ENCODE peak calls at places on chromosomes 5 and 9, in nine cellular contexts. One of them, this sample, is unnamed.

GRCh38 chr9:104227108-104227507 is 133.0 kb downstream of the SMC2 start:
- DNase-seq in heart left ventricle: no peak
- DNase-seq in tibial artery: no peak
- DNase-seq in heart right ventricle: no peak
- DNase-seq in CD8-positive, alpha-beta T cell: no peak
- DNase-seq in HepG2: no peak
- DNase-seq in lower lobe of right lung: no peak
- DNase-seq in cardiac muscle cell: peak; percentile 51
- DNase-seq in Caco-2: no peak
- DNase-seq in this sample: no peak

GRCh38 chr9:35108461-35108860 is 5.5 kb upstream of the STOML2 start:
- DNase-seq in heart left ventricle: no peak
- DNase-seq in Caco-2: no peak
- DNase-seq in heart right ventricle: no peak
- DNase-seq in cardiac muscle cell: no peak
- DNase-seq in CD8-positive, alpha-beta T cell: no peak
- DNase-seq in tibial artery: peak; percentile 46
- DNase-seq in HepG2: no peak
- DNase-seq in lower lobe of right lung: no peak
- DNase-seq in this sample: no peak

GRCh38 chr9:72971411-72971810 is 18.6 kb upstream of the ALDH1A1 start:
- DNase-seq in tibial artery: no peak
- DNase-seq in cardiac muscle cell: no peak
- DNase-seq in HepG2: no peak
- DNase-seq in heart right ventricle: no peak
- DNase-seq in heart left ventricle: no peak
- DNase-seq in CD8-positive, alpha-beta T cell: no peak
- DNase-seq in Caco-2: no peak
- DNase-seq in lower lobe of right lung: no peak
- DNase-seq in this sample: no peak

GRCh38 chr9:120640380-120640779 is 60.4 kb upstream of the CDK5RAP2 start:
- DNase-seq in Caco-2: no peak
- DNase-seq in lower lobe of right lung: no peak
- DNase-seq in heart right ventricle: no peak
- DNase-seq in cardiac muscle cell: no peak
- DNase-seq in tibial artery: no peak
- DNase-seq in CD8-positive, alpha-beta T cell: no peak
- DNase-seq in heart left ventricle: no peak
- DNase-seq in HepG2: peak; percentile 47
- DNase-seq in this sample: no peak

GRCh38 chr9:125429476-125430160 is 168.0 kb downstream of the GAPVD1 start:
- DNase-seq in tibial artery: no peak
- DNase-seq in heart left ventricle: peak; percentile 20
- DNase-seq in Caco-2: no peak
- DNase-seq in lower lobe of right lung: peak; percentile 33
- DNase-seq in HepG2: no peak
- DNase-seq in cardiac muscle cell: no peak
- DNase-seq in CD8-positive, alpha-beta T cell: no peak
- DNase-seq in heart right ventricle: no peak
- DNase-seq in this sample: no peak

GRCh38 chr5:6193315-6193714 is 185.0 kb downstream of the MED10 start:
- DNase-seq in CD8-positive, alpha-beta T cell: no peak
- DNase-seq in heart right ventricle: no peak
- DNase-seq in lower lobe of right lung: no peak
- DNase-seq in tibial artery: no peak
- DNase-seq in Caco-2: no peak
- DNase-seq in cardiac muscle cell: no peak
- DNase-seq in heart left ventricle: no peak
- DNase-seq in HepG2: no peak
- DNase-seq in this sample: no peak

GRCh38 chr9:126505697-126506346 is 107.9 kb upstream of the LMX1B start:
- DNase-seq in CD8-positive, alpha-beta T cell: no peak
- DNase-seq in lower lobe of right lung: no peak
- DNase-seq in heart left ventricle: no peak
- DNase-seq in cardiac muscle cell: no peak
- DNase-seq in heart right ventricle: no peak
- DNase-seq in Caco-2: no peak
- DNase-seq in HepG2: no peak
- DNase-seq in tibial artery: peak; percentile 42
- DNase-seq in this sample: no peak

GRCh38 chr5:176818391-176819098 is 8.2 kb downstream of the UNC5A start:
- DNase-seq in Caco-2: no peak
- DNase-seq in cardiac muscle cell: no peak
- DNase-seq in CD8-positive, alpha-beta T cell: peak; percentile 22
- DNase-seq in heart right ventricle: no peak
- DNase-seq in lower lobe of right lung: no peak
- DNase-seq in HepG2: peak; percentile 42
- DNase-seq in tibial artery: no peak
- DNase-seq in heart left ventricle: peak; percentile 4
- DNase-seq in this sample: no peak

GRCh38 chr5:135240283-135240633 is 158.8 kb downstream of the MACROH2A1 start:
- DNase-seq in cardiac muscle cell: no peak
- DNase-seq in heart left ventricle: no peak
- DNase-seq in lower lobe of right lung: no peak
- DNase-seq in Caco-2: no peak
- DNase-seq in HepG2: no peak
- DNase-seq in tibial artery: peak; percentile 38
- DNase-seq in heart right ventricle: no peak
- DNase-seq in CD8-positive, alpha-beta T cell: peak; percentile 2
- DNase-seq in this sample: no peak

GRCh38 chr5:88786217-88786560 is 96.8 kb downstream of the MEF2C start:
- DNase-seq in cardiac muscle cell: peak; percentile 75
- DNase-seq in Caco-2: no peak
- DNase-seq in tibial artery: no peak
- DNase-seq in heart left ventricle: no peak
- DNase-seq in heart right ventricle: no peak
- DNase-seq in HepG2: no peak
- DNase-seq in CD8-positive, alpha-beta T cell: no peak
- DNase-seq in lower lobe of right lung: no peak
- DNase-seq in this sample: no peak

GRCh38 chr9:133938670-133939258 is 53.4 kb downstream of the VAV2 start:
- DNase-seq in lower lobe of right lung: peak; percentile 20
- DNase-seq in heart right ventricle: no peak
- DNase-seq in heart left ventricle: no peak
- DNase-seq in cardiac muscle cell: no peak
- DNase-seq in tibial artery: no peak
- DNase-seq in Caco-2: no peak
- DNase-seq in HepG2: no peak
- DNase-seq in CD8-positive, alpha-beta T cell: no peak
- DNase-seq in this sample: no peak

GRCh38 chr5:28896949-28897348 is 1858.6 kb upstream of the CDH9 start:
- DNase-seq in HepG2: peak; percentile 1
- DNase-seq in heart left ventricle: no peak
- DNase-seq in lower lobe of right lung: no peak
- DNase-seq in heart right ventricle: no peak
- DNase-seq in tibial artery: no peak
- DNase-seq in Caco-2: no peak
- DNase-seq in cardiac muscle cell: peak; percentile 1
- DNase-seq in CD8-positive, alpha-beta T cell: no peak
- DNase-seq in this sample: no peak

GRCh38 chr5:148734518-148734917 is 80.2 kb upstream of the HTR4 start:
- DNase-seq in CD8-positive, alpha-beta T cell: no peak
- DNase-seq in heart right ventricle: no peak
- DNase-seq in cardiac muscle cell: no peak
- DNase-seq in HepG2: no peak
- DNase-seq in lower lobe of right lung: no peak
- DNase-seq in Caco-2: no peak
- DNase-seq in tibial artery: no peak
- DNase-seq in heart left ventricle: no peak
- DNase-seq in this sample: no peak

GRCh38 chr9:27329292-27329691 is 32.3 kb upstream of the EQTN start:
- DNase-seq in tibial artery: no peak
- DNase-seq in lower lobe of right lung: no peak
- DNase-seq in HepG2: no peak
- DNase-seq in Caco-2: no peak
- DNase-seq in CD8-positive, alpha-beta T cell: no peak
- DNase-seq in heart left ventricle: no peak
- DNase-seq in heart right ventricle: no peak
- DNase-seq in cardiac muscle cell: no peak
- DNase-seq in this sample: no peak

DNA sequence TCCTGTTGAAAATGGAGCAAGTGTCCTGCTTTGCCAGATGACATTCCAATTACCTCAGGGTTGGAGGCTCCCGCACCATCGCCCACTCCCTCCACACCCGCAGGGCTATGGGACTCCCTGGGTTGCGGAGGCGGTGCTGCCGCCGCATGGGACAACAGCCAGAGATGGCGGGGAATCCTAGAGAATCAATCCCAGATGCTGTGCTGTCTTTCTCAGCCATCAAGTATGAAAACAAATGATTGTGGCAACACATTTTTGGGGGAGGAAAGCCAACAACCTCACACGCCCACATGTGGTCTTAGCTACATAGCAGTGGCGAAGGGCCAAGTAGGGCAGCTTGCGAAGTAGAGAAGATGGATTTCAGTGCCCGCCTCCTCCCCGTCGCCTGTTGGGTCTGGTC is 46.7 kb downstream of the IL31RA start:
- DNase-seq in tibial artery: peak; percentile 70
- DNase-seq in cardiac muscle cell: peak; percentile 96
- DNase-seq in heart left ventricle: peak; percentile 48
- DNase-seq in Caco-2: no peak
- DNase-seq in CD8-positive, alpha-beta T cell: no peak
- DNase-seq in HepG2: peak; percentile 13
- DNase-seq in heart right ventricle: no peak
- DNase-seq in lower lobe of right lung: no peak
- DNase-seq in this sample: peak; percentile 84
- H3K4me3 ChIP-seq in tibial artery: peak overlapping the region; percentile 7
- H3K4me3 ChIP-seq in cardiac muscle cell: no peak overlapping the region
- H3K4me3 ChIP-seq in heart left ventricle: no peak overlapping the region
- H3K4me3 ChIP-seq in Caco-2: no peak overlapping the region
- H3K4me3 ChIP-seq in CD8-positive, alpha-beta T cell: no peak overlapping the region
- H3K4me3 ChIP-seq in HepG2: peak overlapping the region; percentile 62
- H3K4me3 ChIP-seq in heart right ventricle: no peak overlapping the region
- H3K4me3 ChIP-seq in lower lobe of right lung: no peak overlapping the region
- H3K4me3 ChIP-seq in this sample: no peak overlapping the region

GRCh38 chr9:130854086-130854485 is 19.0 kb downstream of the ABL1 start:
- DNase-seq in cardiac muscle cell: peak; percentile 16
- DNase-seq in HepG2: no peak
- DNase-seq in tibial artery: no peak
- DNase-seq in Caco-2: no peak
- DNase-seq in CD8-positive, alpha-beta T cell: no peak
- DNase-seq in lower lobe of right lung: no peak
- DNase-seq in heart right ventricle: no peak
- DNase-seq in heart left ventricle: no peak
- DNase-seq in this sample: no peak
- H3K4me1 ChIP-seq in cardiac muscle cell: peaks cover 7% of the 10 kb centered on the region
- H3K4me1 ChIP-seq in HepG2: no peaks in the 10 kb centered on the region
- H3K4me1 ChIP-seq in tibial artery: peaks cover 76% of the 10 kb centered on the region
- H3K4me1 ChIP-seq in Caco-2: no peaks in the 10 kb centered on the region
- H3K4me1 ChIP-seq in CD8-positive, alpha-beta T cell: no peaks in the 10 kb centered on the region
- H3K4me1 ChIP-seq in lower lobe of right lung: no peaks in the 10 kb centered on the region
- H3K4me1 ChIP-seq in heart right ventricle: peaks cover 8% of the 10 kb centered on the region
- H3K4me1 ChIP-seq in heart left ventricle: peaks cover 11% of the 10 kb centered on the region
- H3K4me1 ChIP-seq in this sample: peaks cover 35% of the 10 kb centered on the region

DNA sequence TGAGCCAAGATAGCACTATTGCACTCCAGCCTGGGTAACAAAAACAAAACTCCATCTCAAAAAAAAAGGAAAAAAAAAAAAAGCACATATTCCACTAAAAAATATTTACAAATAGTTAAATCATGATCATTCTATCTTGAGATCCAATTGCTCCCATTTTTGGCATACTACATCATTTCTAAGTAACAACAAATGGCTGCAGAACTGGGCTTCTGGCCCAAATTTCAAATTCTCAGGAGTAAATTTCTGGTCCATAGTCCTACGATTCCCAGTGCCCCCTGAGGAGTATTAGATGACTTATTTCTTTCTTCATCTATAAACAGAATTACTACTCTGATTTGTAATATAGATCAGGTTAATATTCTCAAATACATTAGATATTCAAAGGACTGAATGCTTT is 62.1 kb downstream of the CEMIP2 start:
- DNase-seq in heart left ventricle: no peak
- DNase-seq in heart right ventricle: no peak
- DNase-seq in tibial artery: no peak
- DNase-seq in HepG2: no peak
- DNase-seq in CD8-positive, alpha-beta T cell: no peak
- DNase-seq in Caco-2: no peak
- DNase-seq in lower lobe of right lung: no peak
- DNase-seq in cardiac muscle cell: no peak
- DNase-seq in this sample: no peak
- H3K36me3 ChIP-seq in heart left ventricle: peaks cover 27% of the 10 kb centered on the region
- H3K36me3 ChIP-seq in heart right ventricle: no peaks in the 10 kb centered on the region
- H3K36me3 ChIP-seq in tibial artery: peaks cover 36% of the 10 kb centered on the region
- H3K36me3 ChIP-seq in HepG2: peaks cover 73% of the 10 kb centered on the region
- H3K36me3 ChIP-seq in CD8-positive, alpha-beta T cell: peaks cover 48% of the 10 kb centered on the region
- H3K36me3 ChIP-seq in Caco-2: no peaks in the 10 kb centered on the region
- H3K36me3 ChIP-seq in lower lobe of right lung: peaks cover 93% of the 10 kb centered on the region
- H3K36me3 ChIP-seq in cardiac muscle cell: peaks cover 27% of the 10 kb centered on the region
- H3K36me3 ChIP-seq in this sample: peaks cover 24% of the 10 kb centered on the region

GRCh38 chr5:78288246-78288645 is 6.3 kb downstream of the AP3B1 start:
- DNase-seq in tibial artery: no peak
- DNase-seq in CD8-positive, alpha-beta T cell: no peak
- DNase-seq in Caco-2: no peak
- DNase-seq in heart left ventricle: no peak
- DNase-seq in cardiac muscle cell: no peak
- DNase-seq in heart right ventricle: no peak
- DNase-seq in lower lobe of right lung: no peak
- DNase-seq in HepG2: no peak
- DNase-seq in this sample: peak; percentile 61

GRCh38 chr5:78286288-78286687 is 8.2 kb downstream of the AP3B1 start:
- DNase-seq in Caco-2: no peak
- DNase-seq in HepG2: no peak
- DNase-seq in cardiac muscle cell: peak; percentile 16
- DNase-seq in CD8-positive, alpha-beta T cell: no peak
- DNase-seq in lower lobe of right lung: no peak
- DNase-seq in heart right ventricle: no peak
- DNase-seq in tibial artery: no peak
- DNase-seq in heart left ventricle: no peak
- DNase-seq in this sample: no peak

GRCh38 chr5:78287833-78288232 is 6.7 kb downstream of the AP3B1 start:
- DNase-seq in lower lobe of right lung: no peak
- DNase-seq in heart left ventricle: no peak
- DNase-seq in Caco-2: no peak
- DNase-seq in tibial artery: no peak
- DNase-seq in HepG2: no peak
- DNase-seq in CD8-positive, alpha-beta T cell: no peak
- DNase-seq in heart right ventricle: no peak
- DNase-seq in cardiac muscle cell: peak; percentile 68
- DNase-seq in this sample: peak; percentile 66

GRCh38 chr5:78283802-78284201 is 10.7 kb downstream of the AP3B1 start:
- DNase-seq in heart left ventricle: no peak
- DNase-seq in heart right ventricle: no peak
- DNase-seq in HepG2: no peak
- DNase-seq in tibial artery: no peak
- DNase-seq in CD8-positive, alpha-beta T cell: no peak
- DNase-seq in cardiac muscle cell: no peak
- DNase-seq in Caco-2: no peak
- DNase-seq in lower lobe of right lung: no peak
- DNase-seq in this sample: no peak

DNA sequence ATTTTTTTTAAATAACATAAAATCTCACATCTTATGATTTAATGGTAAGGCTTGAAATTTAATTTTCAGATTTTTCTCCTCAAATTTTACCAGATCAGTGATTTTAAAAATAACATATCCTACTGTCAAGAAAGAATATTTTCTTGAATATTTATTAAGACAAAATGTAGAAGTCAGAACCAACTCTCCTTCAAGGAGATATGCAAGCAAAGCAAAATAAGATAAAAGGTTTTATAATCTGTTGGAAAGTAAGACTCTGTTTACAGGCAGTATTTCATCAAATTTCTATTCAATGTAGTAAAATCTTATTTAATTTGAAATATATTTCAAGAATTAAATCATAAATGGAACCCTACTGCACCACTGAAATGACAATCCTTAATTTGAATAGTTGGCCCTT is 7.3 kb downstream of the AP3B1 start:
- DNase-seq in CD8-positive, alpha-beta T cell: no peak
- DNase-seq in Caco-2: no peak
- DNase-seq in heart right ventricle: no peak
- DNase-seq in tibial artery: no peak
- DNase-seq in heart left ventricle: no peak
- DNase-seq in cardiac muscle cell: no peak
- DNase-seq in HepG2: no peak
- DNase-seq in lower lobe of right lung: no peak
- DNase-seq in this sample: no peak
- H3K4me3 ChIP-seq in CD8-positive, alpha-beta T cell: no peak overlapping the region
- H3K4me3 ChIP-seq in Caco-2: no peak overlapping the region
- H3K4me3 ChIP-seq in heart right ventricle: no peak overlapping the region
- H3K4me3 ChIP-seq in tibial artery: no peak overlapping the region
- H3K4me3 ChIP-seq in heart left ventricle: no peak overlapping the region
- H3K4me3 ChIP-seq in cardiac muscle cell: no peak overlapping the region
- H3K4me3 ChIP-seq in HepG2: no peak overlapping the region
- H3K4me3 ChIP-seq in lower lobe of right lung: no peak overlapping the region
- H3K4me3 ChIP-seq in this sample: no peak overlapping the region

This sample was measured in SJSA1.